ENCODE peak calls at places on chromosomes 5 and 9, in seven cellular contexts. One of them, this sample, is unnamed.

GRCh38 chr9:93684161-93684765 is 107.9 kb downstream of the PHF2 start:
- DNase-seq in cardiac fibroblast: no peak
- DNase-seq in RCC 7860: no peak
- DNase-seq in iris pigment epithelial cell: no peak
- DNase-seq in SW 1271: no peak
- DNase-seq in stimulated activated CD8-positive, alpha-beta memory T cell treated with anti-CD3 and anti-CD28 coated beads, Interleukin-15, amount 100 ng/mL, for 24 hours: no peak
- DNase-seq in MCF 10A: no peak
- DNase-seq in this sample: peak

GRCh38 chr9:86349271-86349670 is 4.9 kb downstream of the TUT7 start:
- DNase-seq in cardiac fibroblast: peak
- DNase-seq in SW 1271: peak
- DNase-seq in iris pigment epithelial cell: peak
- DNase-seq in MCF 10A: no peak
- DNase-seq in RCC 7860: no peak
- DNase-seq in stimulated activated CD8-positive, alpha-beta memory T cell treated with anti-CD3 and anti-CD28 coated beads, Interleukin-15, amount 100 ng/mL, for 24 hours: no peak
- DNase-seq in this sample: no peak

GRCh38 chr9:794386-794785 is 47.1 kb upstream of the DMRT1 start:
- DNase-seq in cardiac fibroblast: no peak
- DNase-seq in RCC 7860: no peak
- DNase-seq in stimulated activated CD8-positive, alpha-beta memory T cell treated with anti-CD3 and anti-CD28 coated beads, Interleukin-15, amount 100 ng/mL, for 24 hours: no peak
- DNase-seq in SW 1271: no peak
- DNase-seq in iris pigment epithelial cell: no peak
- DNase-seq in MCF 10A: peak
- DNase-seq in this sample: no peak

GRCh38 chr5:112694853-112695709 is 42.6 kb upstream of the APC start:
- DNase-seq in cardiac fibroblast: peak
- DNase-seq in RCC 7860: no peak
- DNase-seq in MCF 10A: peak
- DNase-seq in SW 1271: no peak
- DNase-seq in stimulated activated CD8-positive, alpha-beta memory T cell treated with anti-CD3 and anti-CD28 coated beads, Interleukin-15, amount 100 ng/mL, for 24 hours: no peak
- DNase-seq in iris pigment epithelial cell: peak
- DNase-seq in this sample: no peak

GRCh38 chr5:68148096-68148495 is 67.5 kb upstream of the PIK3R1 start:
- DNase-seq in cardiac fibroblast: no peak
- DNase-seq in RCC 7860: no peak
- DNase-seq in SW 1271: no peak
- DNase-seq in MCF 10A: no peak
- DNase-seq in stimulated activated CD8-positive, alpha-beta memory T cell treated with anti-CD3 and anti-CD28 coated beads, Interleukin-15, amount 100 ng/mL, for 24 hours: no peak
- DNase-seq in iris pigment epithelial cell: no peak
- DNase-seq in this sample: no peak

GRCh38 chr5:99022250-99022649 is 93.4 kb upstream of the CHD1 start:
- DNase-seq in stimulated activated CD8-positive, alpha-beta memory T cell treated with anti-CD3 and anti-CD28 coated beads, Interleukin-15, amount 100 ng/mL, for 24 hours: no peak
- DNase-seq in SW 1271: no peak
- DNase-seq in RCC 7860: no peak
- DNase-seq in cardiac fibroblast: no peak
- DNase-seq in MCF 10A: no peak
- DNase-seq in iris pigment epithelial cell: no peak
- DNase-seq in this sample: no peak

GRCh38 chr5:50751064-50751657 is 84.7 kb downstream of the PARP8 start:
- DNase-seq in MCF 10A: peak
- DNase-seq in RCC 7860: peak
- DNase-seq in iris pigment epithelial cell: peak
- DNase-seq in stimulated activated CD8-positive, alpha-beta memory T cell treated with anti-CD3 and anti-CD28 coated beads, Interleukin-15, amount 100 ng/mL, for 24 hours: no peak
- DNase-seq in SW 1271: peak
- DNase-seq in cardiac fibroblast: peak
- DNase-seq in this sample: no peak

GRCh38 chr9:130660326-130660682 is 4.1 kb upstream of the PRDM12 start:
- DNase-seq in RCC 7860: no peak
- DNase-seq in MCF 10A: no peak
- DNase-seq in stimulated activated CD8-positive, alpha-beta memory T cell treated with anti-CD3 and anti-CD28 coated beads, Interleukin-15, amount 100 ng/mL, for 24 hours: no peak
- DNase-seq in cardiac fibroblast: no peak
- DNase-seq in iris pigment epithelial cell: no peak
- DNase-seq in SW 1271: no peak
- DNase-seq in this sample: no peak

GRCh38 chr5:135966165-135966564 is 11.4 kb upstream of the LECT2 start:
- DNase-seq in stimulated activated CD8-positive, alpha-beta memory T cell treated with anti-CD3 and anti-CD28 coated beads, Interleukin-15, amount 100 ng/mL, for 24 hours: no peak
- DNase-seq in MCF 10A: no peak
- DNase-seq in cardiac fibroblast: peak
- DNase-seq in RCC 7860: no peak
- DNase-seq in iris pigment epithelial cell: no peak
- DNase-seq in SW 1271: no peak
- DNase-seq in this sample: no peak

GRCh38 chr9:132749316-132749715 is 79.1 kb downstream of the GTF3C4 start:
- DNase-seq in iris pigment epithelial cell: no peak
- DNase-seq in stimulated activated CD8-positive, alpha-beta memory T cell treated with anti-CD3 and anti-CD28 coated beads, Interleukin-15, amount 100 ng/mL, for 24 hours: no peak
- DNase-seq in cardiac fibroblast: no peak
- DNase-seq in SW 1271: no peak
- DNase-seq in MCF 10A: no peak
- DNase-seq in RCC 7860: no peak
- DNase-seq in this sample: no peak

GRCh38 chr5:13745508-13745907 is 199.0 kb downstream of the DNAH5 start:
- DNase-seq in cardiac fibroblast: peak
- DNase-seq in iris pigment epithelial cell: peak
- DNase-seq in MCF 10A: peak
- DNase-seq in RCC 7860: peak
- DNase-seq in SW 1271: peak
- DNase-seq in stimulated activated CD8-positive, alpha-beta memory T cell treated with anti-CD3 and anti-CD28 coated beads, Interleukin-15, amount 100 ng/mL, for 24 hours: no peak
- DNase-seq in this sample: no peak

GRCh38 chr9:128946945-128947422 is 419 bp downstream of the DOLK start:
- DNase-seq in stimulated activated CD8-positive, alpha-beta memory T cell treated with anti-CD3 and anti-CD28 coated beads, Interleukin-15, amount 100 ng/mL, for 24 hours: no peak
- DNase-seq in cardiac fibroblast: peak
- DNase-seq in SW 1271: peak
- DNase-seq in iris pigment epithelial cell: peak
- DNase-seq in MCF 10A: peak
- DNase-seq in RCC 7860: no peak
- DNase-seq in this sample: peak

GRCh38 chr9:127293767-127294166 is 29.2 kb downstream of the GARNL3 start:
- DNase-seq in stimulated activated CD8-positive, alpha-beta memory T cell treated with anti-CD3 and anti-CD28 coated beads, Interleukin-15, amount 100 ng/mL, for 24 hours: no peak
- DNase-seq in MCF 10A: no peak
- DNase-seq in SW 1271: no peak
- DNase-seq in RCC 7860: no peak
- DNase-seq in iris pigment epithelial cell: no peak
- DNase-seq in cardiac fibroblast: no peak
- DNase-seq in this sample: no peak

GRCh38 chr5:133520062-133520461 is 92.3 kb downstream of the FSTL4 start:
- DNase-seq in RCC 7860: no peak
- DNase-seq in MCF 10A: no peak
- DNase-seq in cardiac fibroblast: no peak
- DNase-seq in stimulated activated CD8-positive, alpha-beta memory T cell treated with anti-CD3 and anti-CD28 coated beads, Interleukin-15, amount 100 ng/mL, for 24 hours: no peak
- DNase-seq in SW 1271: no peak
- DNase-seq in iris pigment epithelial cell: no peak
- DNase-seq in this sample: no peak

GRCh38 chr5:32869216-32869615 is 158.1 kb downstream of the NPR3 start:
- DNase-seq in cardiac fibroblast: peak
- DNase-seq in iris pigment epithelial cell: peak
- DNase-seq in SW 1271: no peak
- DNase-seq in MCF 10A: no peak
- DNase-seq in stimulated activated CD8-positive, alpha-beta memory T cell treated with anti-CD3 and anti-CD28 coated beads, Interleukin-15, amount 100 ng/mL, for 24 hours: no peak
- DNase-seq in RCC 7860: no peak
- DNase-seq in this sample: no peak

GRCh38 chr5:111389390-111390082 is 122.8 kb downstream of the STARD4 start:
- DNase-seq in stimulated activated CD8-positive, alpha-beta memory T cell treated with anti-CD3 and anti-CD28 coated beads, Interleukin-15, amount 100 ng/mL, for 24 hours: no peak
- DNase-seq in MCF 10A: peak
- DNase-seq in cardiac fibroblast: peak
- DNase-seq in RCC 7860: peak
- DNase-seq in iris pigment epithelial cell: peak
- DNase-seq in SW 1271: peak
- DNase-seq in this sample: no peak

GRCh38 chr5:139137703-139138102 is 60.5 kb downstream of the SIL1 start:
- DNase-seq in SW 1271: peak
- DNase-seq in RCC 7860: no peak
- DNase-seq in iris pigment epithelial cell: peak
- DNase-seq in MCF 10A: peak
- DNase-seq in stimulated activated CD8-positive, alpha-beta memory T cell treated with anti-CD3 and anti-CD28 coated beads, Interleukin-15, amount 100 ng/mL, for 24 hours: no peak
- DNase-seq in cardiac fibroblast: peak
- DNase-seq in this sample: no peak

GRCh38 chr9:27203783-27204182 is 93.2 kb downstream of the EQTN start:
- DNase-seq in SW 1271: no peak
- DNase-seq in iris pigment epithelial cell: peak
- DNase-seq in cardiac fibroblast: no peak
- DNase-seq in RCC 7860: no peak
- DNase-seq in MCF 10A: no peak
- DNase-seq in stimulated activated CD8-positive, alpha-beta memory T cell treated with anti-CD3 and anti-CD28 coated beads, Interleukin-15, amount 100 ng/mL, for 24 hours: no peak
- DNase-seq in this sample: no peak

GRCh38 chr5:136114406-136115132 is 18.1 kb upstream of the SMAD5 start:
- DNase-seq in SW 1271: no peak
- DNase-seq in stimulated activated CD8-positive, alpha-beta memory T cell treated with anti-CD3 and anti-CD28 coated beads, Interleukin-15, amount 100 ng/mL, for 24 hours: no peak
- DNase-seq in iris pigment epithelial cell: no peak
- DNase-seq in RCC 7860: no peak
- DNase-seq in cardiac fibroblast: no peak
- DNase-seq in MCF 10A: no peak
- DNase-seq in this sample: no peak

GRCh38 chr9:119368681-119369581 is at the start of gene BRINP1:
- DNase-seq in RCC 7860: peak
- DNase-seq in SW 1271: no peak
- DNase-seq in MCF 10A: no peak
- DNase-seq in stimulated activated CD8-positive, alpha-beta memory T cell treated with anti-CD3 and anti-CD28 coated beads, Interleukin-15, amount 100 ng/mL, for 24 hours: no peak
- DNase-seq in cardiac fibroblast: peak
- DNase-seq in iris pigment epithelial cell: peak
- DNase-seq in this sample: peak

GRCh38 chr9:37520641-37521040 is 34.9 kb downstream of the POLR1E start:
- DNase-seq in SW 1271: no peak
- DNase-seq in MCF 10A: no peak
- DNase-seq in cardiac fibroblast: no peak
- DNase-seq in stimulated activated CD8-positive, alpha-beta memory T cell treated with anti-CD3 and anti-CD28 coated beads, Interleukin-15, amount 100 ng/mL, for 24 hours: no peak
- DNase-seq in RCC 7860: no peak
- DNase-seq in iris pigment epithelial cell: no peak
- DNase-seq in this sample: no peak

GRCh38 chr9:73643379-73644013 is 491.8 kb downstream of the ANXA1 start:
- DNase-seq in MCF 10A: peak
- DNase-seq in iris pigment epithelial cell: peak
- DNase-seq in SW 1271: no peak
- DNase-seq in RCC 7860: peak
- DNase-seq in stimulated activated CD8-positive, alpha-beta memory T cell treated with anti-CD3 and anti-CD28 coated beads, Interleukin-15, amount 100 ng/mL, for 24 hours: no peak
- DNase-seq in cardiac fibroblast: peak
- DNase-seq in this sample: no peak

GRCh38 chr9:130714586-130715110 is 21.1 kb downstream of the EXOSC2 start:
- DNase-seq in MCF 10A: no peak
- DNase-seq in RCC 7860: no peak
- DNase-seq in iris pigment epithelial cell: no peak
- DNase-seq in cardiac fibroblast: peak
- DNase-seq in stimulated activated CD8-positive, alpha-beta memory T cell treated with anti-CD3 and anti-CD28 coated beads, Interleukin-15, amount 100 ng/mL, for 24 hours: no peak
- DNase-seq in SW 1271: peak
- DNase-seq in this sample: no peak

GRCh38 chr5:94983861-94984535 is 300.9 kb downstream of the MCTP1 start:
- DNase-seq in RCC 7860: no peak
- DNase-seq in cardiac fibroblast: peak
- DNase-seq in stimulated activated CD8-positive, alpha-beta memory T cell treated with anti-CD3 and anti-CD28 coated beads, Interleukin-15, amount 100 ng/mL, for 24 hours: no peak
- DNase-seq in SW 1271: no peak
- DNase-seq in iris pigment epithelial cell: peak
- DNase-seq in MCF 10A: peak
- DNase-seq in this sample: no peak

GRCh38 chr5:10331341-10331796 is 22.1 kb upstream of the MARCHF6 start:
- DNase-seq in stimulated activated CD8-positive, alpha-beta memory T cell treated with anti-CD3 and anti-CD28 coated beads, Interleukin-15, amount 100 ng/mL, for 24 hours: no peak
- DNase-seq in cardiac fibroblast: peak
- DNase-seq in SW 1271: no peak
- DNase-seq in iris pigment epithelial cell: peak
- DNase-seq in MCF 10A: peak
- DNase-seq in RCC 7860: no peak
- DNase-seq in this sample: peak

GRCh38 chr5:493251-493701 is 31.0 kb downstream of the SLC9A3 start:
- DNase-seq in iris pigment epithelial cell: no peak
- DNase-seq in cardiac fibroblast: no peak
- DNase-seq in RCC 7860: no peak
- DNase-seq in MCF 10A: no peak
- DNase-seq in stimulated activated CD8-positive, alpha-beta memory T cell treated with anti-CD3 and anti-CD28 coated beads, Interleukin-15, amount 100 ng/mL, for 24 hours: no peak
- DNase-seq in SW 1271: no peak
- DNase-seq in this sample: no peak

GRCh38 chr5:142201471-142201887 is 92.9 kb downstream of the NDFIP1 start:
- DNase-seq in SW 1271: peak
- DNase-seq in MCF 10A: peak
- DNase-seq in RCC 7860: peak
- DNase-seq in iris pigment epithelial cell: peak
- DNase-seq in cardiac fibroblast: peak
- DNase-seq in stimulated activated CD8-positive, alpha-beta memory T cell treated with anti-CD3 and anti-CD28 coated beads, Interleukin-15, amount 100 ng/mL, for 24 hours: no peak
- DNase-seq in this sample: no peak

GRCh38 chr9:38084556-38084880 is 15.5 kb upstream of the SHB start:
- DNase-seq in SW 1271: no peak
- DNase-seq in cardiac fibroblast: no peak
- DNase-seq in iris pigment epithelial cell: no peak
- DNase-seq in MCF 10A: no peak
- DNase-seq in stimulated activated CD8-positive, alpha-beta memory T cell treated with anti-CD3 and anti-CD28 coated beads, Interleukin-15, amount 100 ng/mL, for 24 hours: no peak
- DNase-seq in RCC 7860: no peak
- DNase-seq in this sample: no peak

GRCh38 chr5:72523960-72524582 is 16.9 kb upstream of the ZNF366 start:
- DNase-seq in iris pigment epithelial cell: peak
- DNase-seq in SW 1271: peak
- DNase-seq in RCC 7860: peak
- DNase-seq in MCF 10A: peak
- DNase-seq in cardiac fibroblast: peak
- DNase-seq in stimulated activated CD8-positive, alpha-beta memory T cell treated with anti-CD3 and anti-CD28 coated beads, Interleukin-15, amount 100 ng/mL, for 24 hours: no peak
- DNase-seq in this sample: no peak

GRCh38 chr9:34328500-34328982 is 527 bp downstream of the KIF24 start:
- DNase-seq in iris pigment epithelial cell: no peak
- DNase-seq in stimulated activated CD8-positive, alpha-beta memory T cell treated with anti-CD3 and anti-CD28 coated beads, Interleukin-15, amount 100 ng/mL, for 24 hours: no peak
- DNase-seq in RCC 7860: peak
- DNase-seq in cardiac fibroblast: no peak
- DNase-seq in MCF 10A: peak
- DNase-seq in SW 1271: peak
- DNase-seq in this sample: no peak

GRCh38 chr5:34652466-34652865 is 3.7 kb upstream of the RAI14 start:
- DNase-seq in MCF 10A: no peak
- DNase-seq in cardiac fibroblast: no peak
- DNase-seq in iris pigment epithelial cell: no peak
- DNase-seq in RCC 7860: no peak
- DNase-seq in SW 1271: no peak
- DNase-seq in stimulated activated CD8-positive, alpha-beta memory T cell treated with anti-CD3 and anti-CD28 coated beads, Interleukin-15, amount 100 ng/mL, for 24 hours: no peak
- DNase-seq in this sample: no peak

GRCh38 chr5:164893071-164893470 is 1387.7 kb downstream of the MAT2B start:
- DNase-seq in RCC 7860: no peak
- DNase-seq in cardiac fibroblast: no peak
- DNase-seq in SW 1271: no peak
- DNase-seq in MCF 10A: no peak
- DNase-seq in stimulated activated CD8-positive, alpha-beta memory T cell treated with anti-CD3 and anti-CD28 coated beads, Interleukin-15, amount 100 ng/mL, for 24 hours: no peak
- DNase-seq in iris pigment epithelial cell: no peak
- DNase-seq in this sample: no peak

GRCh38 chr9:91182429-91182828 is 179.3 kb downstream of the AUH start:
- DNase-seq in RCC 7860: no peak
- DNase-seq in iris pigment epithelial cell: peak
- DNase-seq in cardiac fibroblast: peak
- DNase-seq in stimulated activated CD8-positive, alpha-beta memory T cell treated with anti-CD3 and anti-CD28 coated beads, Interleukin-15, amount 100 ng/mL, for 24 hours: no peak
- DNase-seq in SW 1271: no peak
- DNase-seq in MCF 10A: peak
- DNase-seq in this sample: no peak

GRCh38 chr9:78601957-78602565 is 305.1 kb downstream of the PSAT1 start:
- DNase-seq in RCC 7860: peak
- DNase-seq in SW 1271: peak
- DNase-seq in cardiac fibroblast: peak
- DNase-seq in MCF 10A: peak
- DNase-seq in iris pigment epithelial cell: peak
- DNase-seq in stimulated activated CD8-positive, alpha-beta memory T cell treated with anti-CD3 and anti-CD28 coated beads, Interleukin-15, amount 100 ng/mL, for 24 hours: no peak
- DNase-seq in this sample: no peak

GRCh38 chr5:10656176-10656830 is 92.4 kb downstream of the ANKRD33B start:
- DNase-seq in cardiac fibroblast: peak
- DNase-seq in SW 1271: no peak
- DNase-seq in iris pigment epithelial cell: peak
- DNase-seq in RCC 7860: no peak
- DNase-seq in stimulated activated CD8-positive, alpha-beta memory T cell treated with anti-CD3 and anti-CD28 coated beads, Interleukin-15, amount 100 ng/mL, for 24 hours: no peak
- DNase-seq in MCF 10A: peak
- DNase-seq in this sample: no peak

GRCh38 chr5:59132131-59132530 is 549.3 kb downstream of the RAB3C start:
- DNase-seq in iris pigment epithelial cell: no peak
- DNase-seq in stimulated activated CD8-positive, alpha-beta memory T cell treated with anti-CD3 and anti-CD28 coated beads, Interleukin-15, amount 100 ng/mL, for 24 hours: no peak
- DNase-seq in SW 1271: no peak
- DNase-seq in cardiac fibroblast: no peak
- DNase-seq in RCC 7860: no peak
- DNase-seq in MCF 10A: no peak
- DNase-seq in this sample: no peak